ENCODE peak calls at places on chromosomes 3 and 15, in ten cellular contexts. One of them, this sample, is unnamed. For H3K4me1, the result is how much of the 10 kb centered on the place peaks cover.

GRCh38 chr3:174986685-174987084 is 127.6 kb downstream of the NAALADL2 start:
- DNase-seq in IMR-90: peak
- DNase-seq in sigmoid colon: no peak
- DNase-seq in A549: no peak
- DNase-seq in tibial nerve: no peak
- DNase-seq in Peyer's patch: no peak
- DNase-seq in adrenal gland: no peak
- DNase-seq in uterus: no peak
- DNase-seq in ovary: no peak
- DNase-seq in body of pancreas: no peak
- DNase-seq in this sample: no peak

GRCh38 chr3:43001094-43001553 is 22.0 kb downstream of the GASK1A start:
- DNase-seq in adrenal gland: peak
- DNase-seq in IMR-90: peak
- DNase-seq in Peyer's patch: no peak
- DNase-seq in uterus: peak
- DNase-seq in sigmoid colon: peak
- DNase-seq in tibial nerve: peak
- DNase-seq in A549: no peak
- DNase-seq in ovary: peak
- DNase-seq in body of pancreas: peak
- DNase-seq in this sample: peak

GRCh38 chr3:108070356-108070755 is 20.5 kb downstream of the CD47 start:
- DNase-seq in sigmoid colon: no peak
- DNase-seq in tibial nerve: no peak
- DNase-seq in A549: no peak
- DNase-seq in ovary: no peak
- DNase-seq in adrenal gland: no peak
- DNase-seq in IMR-90: no peak
- DNase-seq in uterus: no peak
- DNase-seq in Peyer's patch: no peak
- DNase-seq in body of pancreas: no peak
- DNase-seq in this sample: no peak

GRCh38 chr3:31157893-31158620 is 263.6 kb upstream of the GADL1 start:
- DNase-seq in IMR-90: no peak
- DNase-seq in A549: no peak
- DNase-seq in Peyer's patch: no peak
- DNase-seq in sigmoid colon: no peak
- DNase-seq in tibial nerve: no peak
- DNase-seq in body of pancreas: no peak
- DNase-seq in ovary: no peak
- DNase-seq in adrenal gland: no peak
- DNase-seq in uterus: no peak
- DNase-seq in this sample: no peak

GRCh38 chr3:47283193-47283537 is 421 bp downstream of the KLHL18 start:
- DNase-seq in IMR-90: no peak
- DNase-seq in A549: peak
- DNase-seq in tibial nerve: no peak
- DNase-seq in sigmoid colon: peak
- DNase-seq in adrenal gland: no peak
- DNase-seq in Peyer's patch: peak
- DNase-seq in body of pancreas: no peak
- DNase-seq in uterus: no peak
- DNase-seq in ovary: no peak
- DNase-seq in this sample: no peak

GRCh38 chr3:125322166-125322565 is 53.0 kb downstream of the ZNF148 start:
- DNase-seq in IMR-90: peak
- DNase-seq in ovary: no peak
- DNase-seq in Peyer's patch: no peak
- DNase-seq in uterus: no peak
- DNase-seq in A549: no peak
- DNase-seq in body of pancreas: no peak
- DNase-seq in tibial nerve: no peak
- DNase-seq in sigmoid colon: no peak
- DNase-seq in adrenal gland: peak
- DNase-seq in this sample: no peak

GRCh38 chr3:17491601-17492000 is 250.8 kb downstream of the TBC1D5 start:
- DNase-seq in IMR-90: peak
- DNase-seq in uterus: no peak
- DNase-seq in adrenal gland: no peak
- DNase-seq in A549: no peak
- DNase-seq in Peyer's patch: no peak
- DNase-seq in body of pancreas: no peak
- DNase-seq in tibial nerve: no peak
- DNase-seq in sigmoid colon: no peak
- DNase-seq in ovary: no peak
- DNase-seq in this sample: no peak

GRCh38 chr3:36904641-36905040 is 40.2 kb downstream of the TRANK1 start:
- DNase-seq in IMR-90: peak
- DNase-seq in uterus: no peak
- DNase-seq in body of pancreas: peak
- DNase-seq in ovary: no peak
- DNase-seq in adrenal gland: no peak
- DNase-seq in Peyer's patch: no peak
- DNase-seq in A549: no peak
- DNase-seq in tibial nerve: no peak
- DNase-seq in sigmoid colon: no peak
- DNase-seq in this sample: no peak

GRCh38 chr3:177306252-177306651 is 109.0 kb upstream of the TBL1XR1 start:
- DNase-seq in adrenal gland: no peak
- DNase-seq in uterus: no peak
- DNase-seq in A549: no peak
- DNase-seq in body of pancreas: no peak
- DNase-seq in tibial nerve: no peak
- DNase-seq in ovary: no peak
- DNase-seq in Peyer's patch: no peak
- DNase-seq in sigmoid colon: no peak
- DNase-seq in IMR-90: peak
- DNase-seq in this sample: no peak

GRCh38 chr15:76577879-76578512 is 241.4 kb downstream of the ISL2 start:
- DNase-seq in ovary: no peak
- DNase-seq in IMR-90: no peak
- DNase-seq in body of pancreas: no peak
- DNase-seq in tibial nerve: no peak
- DNase-seq in sigmoid colon: peak
- DNase-seq in adrenal gland: no peak
- DNase-seq in A549: no peak
- DNase-seq in uterus: no peak
- DNase-seq in Peyer's patch: no peak
- DNase-seq in this sample: no peak

GRCh38 chr3:173660645-173661299 is 263.2 kb downstream of the NLGN1 start:
- DNase-seq in tibial nerve: no peak
- DNase-seq in adrenal gland: no peak
- DNase-seq in A549: no peak
- DNase-seq in uterus: no peak
- DNase-seq in IMR-90: peak
- DNase-seq in body of pancreas: no peak
- DNase-seq in Peyer's patch: no peak
- DNase-seq in sigmoid colon: no peak
- DNase-seq in ovary: no peak
- DNase-seq in this sample: no peak

GRCh38 chr15:49103676-49104075 is 51.7 kb downstream of the COPS2 start:
- DNase-seq in uterus: no peak
- DNase-seq in adrenal gland: no peak
- DNase-seq in sigmoid colon: no peak
- DNase-seq in tibial nerve: no peak
- DNase-seq in IMR-90: no peak
- DNase-seq in ovary: no peak
- DNase-seq in A549: no peak
- DNase-seq in Peyer's patch: no peak
- DNase-seq in body of pancreas: no peak
- DNase-seq in this sample: no peak

GRCh38 chr3:176987901-176988300 is 209.4 kb downstream of the TBL1XR1 start:
- DNase-seq in uterus: no peak
- DNase-seq in IMR-90: peak
- DNase-seq in tibial nerve: no peak
- DNase-seq in body of pancreas: no peak
- DNase-seq in adrenal gland: no peak
- DNase-seq in ovary: peak
- DNase-seq in sigmoid colon: no peak
- DNase-seq in Peyer's patch: no peak
- DNase-seq in A549: no peak
- DNase-seq in this sample: no peak

GRCh38 chr15:87556886-87557285 is 699.7 kb downstream of the NTRK3 start:
- DNase-seq in Peyer's patch: no peak
- DNase-seq in ovary: no peak
- DNase-seq in sigmoid colon: no peak
- DNase-seq in A549: no peak
- DNase-seq in uterus: no peak
- DNase-seq in body of pancreas: no peak
- DNase-seq in IMR-90: no peak
- DNase-seq in adrenal gland: no peak
- DNase-seq in tibial nerve: no peak
- DNase-seq in this sample: no peak

GRCh38 chr3:632571-633170 is 436.1 kb downstream of the CHL1 start:
- DNase-seq in uterus: peak
- DNase-seq in Peyer's patch: no peak
- DNase-seq in tibial nerve: peak
- DNase-seq in ovary: no peak
- DNase-seq in sigmoid colon: no peak
- DNase-seq in IMR-90: peak
- DNase-seq in adrenal gland: peak
- DNase-seq in body of pancreas: peak
- DNase-seq in A549: peak
- DNase-seq in this sample: no peak

GRCh38 chr15:64599716-64600115 is 139.3 kb downstream of the ZNF609 start:
- DNase-seq in adrenal gland: no peak
- DNase-seq in IMR-90: peak
- DNase-seq in tibial nerve: no peak
- DNase-seq in sigmoid colon: no peak
- DNase-seq in body of pancreas: no peak
- DNase-seq in A549: no peak
- DNase-seq in ovary: no peak
- DNase-seq in uterus: no peak
- DNase-seq in Peyer's patch: no peak
- DNase-seq in this sample: no peak

GRCh38 chr3:195739561-195740111 is 18.9 kb downstream of the MUC20 start:
- DNase-seq in tibial nerve: no peak
- DNase-seq in body of pancreas: no peak
- DNase-seq in IMR-90: no peak
- DNase-seq in adrenal gland: no peak
- DNase-seq in uterus: no peak
- DNase-seq in Peyer's patch: no peak
- DNase-seq in A549: no peak
- DNase-seq in sigmoid colon: peak
- DNase-seq in ovary: no peak
- DNase-seq in this sample: no peak

GRCh38 chr15:39479916-39480315 is 101.0 kb upstream of the THBS1 start:
- DNase-seq in uterus: no peak
- DNase-seq in sigmoid colon: no peak
- DNase-seq in tibial nerve: no peak
- DNase-seq in A549: no peak
- DNase-seq in body of pancreas: no peak
- DNase-seq in IMR-90: peak
- DNase-seq in ovary: no peak
- DNase-seq in Peyer's patch: no peak
- DNase-seq in adrenal gland: no peak
- DNase-seq in this sample: no peak

DNA sequence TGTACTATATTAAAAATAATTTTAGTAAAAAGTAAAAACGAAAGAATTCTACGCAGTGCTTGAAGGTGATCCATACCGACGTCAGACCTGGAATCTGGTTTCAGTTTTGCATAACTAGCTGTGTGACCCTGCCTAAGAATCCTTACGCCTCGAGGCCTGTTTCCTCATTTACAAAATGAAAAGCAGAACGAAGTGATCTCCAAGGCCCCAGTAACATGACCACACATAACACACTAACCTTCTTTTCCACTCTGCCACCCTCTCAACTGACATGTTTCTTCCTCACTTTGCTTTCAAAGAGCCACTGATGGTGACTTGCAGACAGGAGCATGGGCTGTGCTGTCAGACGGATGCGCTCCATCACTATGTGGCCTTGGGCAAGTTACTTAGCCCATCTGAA is 4.8 kb downstream of the MESD start:
- DNase-seq in adrenal gland: peak
- DNase-seq in uterus: no peak
- DNase-seq in A549: no peak
- DNase-seq in ovary: no peak
- DNase-seq in body of pancreas: peak
- DNase-seq in tibial nerve: no peak
- DNase-seq in sigmoid colon: no peak
- DNase-seq in IMR-90: no peak
- DNase-seq in Peyer's patch: peak
- DNase-seq in this sample: no peak
- TF ChIP-seq POLR2A in adrenal gland: no peak
- TF ChIP-seq POLR2A in uterus: no peak
- TF ChIP-seq POLR2A in A549: no peak
- TF ChIP-seq POLR2A in ovary: no peak
- TF ChIP-seq POLR2A in body of pancreas: no peak
- TF ChIP-seq POLR2A in tibial nerve: peak
- TF ChIP-seq POLR2A in sigmoid colon: no peak
- TF ChIP-seq POLR2A in IMR-90: no peak
- TF ChIP-seq POLR2A in Peyer's patch: no peak
- TF ChIP-seq POLR2A in this sample: no peak

GRCh38 chr15:25624504-25625172 is 185.8 kb upstream of the UBE3A start:
- DNase-seq in Peyer's patch: no peak
- DNase-seq in ovary: no peak
- DNase-seq in A549: no peak
- DNase-seq in adrenal gland: no peak
- DNase-seq in IMR-90: no peak
- DNase-seq in body of pancreas: no peak
- DNase-seq in tibial nerve: no peak
- DNase-seq in sigmoid colon: no peak
- DNase-seq in uterus: no peak
- DNase-seq in this sample: no peak
- H3K27ac ChIP-seq in Peyer's patch: no peak
- H3K27ac ChIP-seq in ovary: no peak
- H3K27ac ChIP-seq in A549: no peak
- H3K27ac ChIP-seq in adrenal gland: no peak
- H3K27ac ChIP-seq in IMR-90: no peak
- H3K27ac ChIP-seq in body of pancreas: no peak
- H3K27ac ChIP-seq in tibial nerve: no peak
- H3K27ac ChIP-seq in sigmoid colon: no peak
- H3K27ac ChIP-seq in uterus: no peak
- H3K27ac ChIP-seq in this sample: no peak

GRCh38 chr3:54863366-54863765 is 64.5 kb downstream of the LRTM1 start:
- DNase-seq in Peyer's patch: no peak
- DNase-seq in IMR-90: no peak
- DNase-seq in uterus: no peak
- DNase-seq in body of pancreas: no peak
- DNase-seq in adrenal gland: peak
- DNase-seq in sigmoid colon: no peak
- DNase-seq in tibial nerve: no peak
- DNase-seq in ovary: no peak
- DNase-seq in A549: no peak
- DNase-seq in this sample: no peak
- H3K4me1 ChIP-seq in Peyer's patch: under half
- H3K4me1 ChIP-seq in IMR-90: under half
- H3K4me1 ChIP-seq in uterus: under half
- H3K4me1 ChIP-seq in body of pancreas: under half
- H3K4me1 ChIP-seq in adrenal gland: under half
- H3K4me1 ChIP-seq in sigmoid colon: under half
- H3K4me1 ChIP-seq in tibial nerve: under half
- H3K4me1 ChIP-seq in ovary: under half
- H3K4me1 ChIP-seq in A549: under half
- H3K4me1 ChIP-seq in this sample: under half

DNA sequence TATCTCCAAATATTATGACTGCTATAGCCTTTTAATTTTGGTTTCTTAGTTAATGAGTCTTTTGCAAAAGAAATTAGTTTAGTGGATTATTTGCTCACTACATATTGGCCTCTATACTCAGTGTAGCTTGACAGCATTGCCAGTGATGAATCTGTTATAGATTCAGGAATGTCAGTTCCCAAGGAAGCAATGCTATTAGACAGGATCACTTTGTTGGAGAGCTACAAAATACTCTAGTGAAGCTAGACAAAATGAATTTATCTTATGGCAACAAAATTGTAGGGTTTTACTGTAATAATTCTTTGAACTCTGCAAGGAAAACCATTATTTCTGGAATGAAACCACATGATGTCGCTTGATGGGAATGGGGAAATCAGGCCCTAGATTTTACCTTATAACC is 543.3 kb downstream of the SQOR start:
- DNase-seq in IMR-90: no peak
- DNase-seq in adrenal gland: no peak
- DNase-seq in A549: no peak
- DNase-seq in body of pancreas: no peak
- DNase-seq in sigmoid colon: no peak
- DNase-seq in ovary: no peak
- DNase-seq in Peyer's patch: no peak
- DNase-seq in uterus: no peak
- DNase-seq in tibial nerve: no peak
- DNase-seq in this sample: no peak
- TF ChIP-seq POLR2A in IMR-90: no peak
- TF ChIP-seq POLR2A in adrenal gland: no peak
- TF ChIP-seq POLR2A in A549: no peak
- TF ChIP-seq POLR2A in body of pancreas: no peak
- TF ChIP-seq POLR2A in sigmoid colon: no peak
- TF ChIP-seq POLR2A in ovary: no peak
- TF ChIP-seq POLR2A in Peyer's patch: no peak
- TF ChIP-seq POLR2A in uterus: no peak
- TF ChIP-seq POLR2A in tibial nerve: no peak
- TF ChIP-seq POLR2A in this sample: no peak